ENCODE peak calls at places on chromosomes 7 and 10, in nine cellular contexts. One of them, this sample, is unnamed.

GRCh38 chr7:30887464-30887872 is 24.2 kb upstream of the AQP1 start:
- DNase-seq in GM23338: no peak
- DNase-seq in BE2C: no peak
- DNase-seq in tibial nerve: no peak
- DNase-seq in BJ: no peak
- DNase-seq in tibial artery: no peak
- DNase-seq in hepatocyte: no peak
- DNase-seq in prostate gland: no peak
- DNase-seq in ascending aorta: no peak
- DNase-seq in this sample: no peak

GRCh38 chr7:17405786-17406185 is 107.3 kb downstream of the AHR start:
- DNase-seq in ascending aorta: no peak
- DNase-seq in prostate gland: no peak
- DNase-seq in GM23338: no peak
- DNase-seq in BE2C: no peak
- DNase-seq in tibial artery: no peak
- DNase-seq in hepatocyte: peak; percentile 13
- DNase-seq in tibial nerve: no peak
- DNase-seq in BJ: peak; percentile 79
- DNase-seq in this sample: peak; percentile 21

GRCh38 chr7:133110312-133110711 is 28.4 kb upstream of the CHCHD3 start:
- DNase-seq in ascending aorta: no peak
- DNase-seq in tibial nerve: no peak
- DNase-seq in hepatocyte: no peak
- DNase-seq in GM23338: no peak
- DNase-seq in BE2C: no peak
- DNase-seq in prostate gland: no peak
- DNase-seq in BJ: no peak
- DNase-seq in tibial artery: no peak
- DNase-seq in this sample: no peak

GRCh38 chr10:94123253-94123995 is 129.7 kb downstream of the PLCE1 start:
- DNase-seq in tibial nerve: no peak
- DNase-seq in BJ: peak; percentile 70
- DNase-seq in hepatocyte: peak; percentile 55
- DNase-seq in prostate gland: no peak
- DNase-seq in GM23338: peak; percentile 17
- DNase-seq in tibial artery: no peak
- DNase-seq in ascending aorta: no peak
- DNase-seq in BE2C: no peak
- DNase-seq in this sample: peak; percentile 61

GRCh38 chr10:133373104-133373624 is at the start of gene ECHS1:
- DNase-seq in hepatocyte: peak; percentile 98
- DNase-seq in GM23338: peak; percentile 98
- DNase-seq in tibial nerve: peak; percentile 91
- DNase-seq in BJ: peak; percentile 48
- DNase-seq in prostate gland: peak; percentile 94
- DNase-seq in tibial artery: peak; percentile 98
- DNase-seq in ascending aorta: peak; percentile 83
- DNase-seq in BE2C: peak; percentile 97
- DNase-seq in this sample: peak; percentile 95

GRCh38 chr10:69633673-69634635 is 3.9 kb downstream of the FAM241B start:
- DNase-seq in tibial nerve: no peak
- DNase-seq in prostate gland: no peak
- DNase-seq in BE2C: no peak
- DNase-seq in hepatocyte: no peak
- DNase-seq in tibial artery: no peak
- DNase-seq in GM23338: no peak
- DNase-seq in ascending aorta: no peak
- DNase-seq in BJ: no peak
- DNase-seq in this sample: no peak

GRCh38 chr7:24737281-24737680 is 20.0 kb downstream of the GSDME start:
- DNase-seq in hepatocyte: no peak
- DNase-seq in prostate gland: no peak
- DNase-seq in BE2C: no peak
- DNase-seq in ascending aorta: no peak
- DNase-seq in BJ: no peak
- DNase-seq in tibial nerve: no peak
- DNase-seq in GM23338: no peak
- DNase-seq in tibial artery: no peak
- DNase-seq in this sample: no peak

GRCh38 chr7:100801833-100802568 is 25.3 kb downstream of the EPHB4 start:
- DNase-seq in BE2C: peak; percentile 91
- DNase-seq in GM23338: no peak
- DNase-seq in BJ: peak; percentile 90
- DNase-seq in tibial artery: no peak
- DNase-seq in prostate gland: peak; percentile 90
- DNase-seq in tibial nerve: no peak
- DNase-seq in ascending aorta: no peak
- DNase-seq in hepatocyte: peak; percentile 88
- DNase-seq in this sample: peak; percentile 95

GRCh38 chr7:47792521-47793121 is 155.6 kb downstream of the PKD1L1 start:
- DNase-seq in tibial nerve: no peak
- DNase-seq in prostate gland: no peak
- DNase-seq in BJ: no peak
- DNase-seq in tibial artery: no peak
- DNase-seq in GM23338: peak; percentile 48
- DNase-seq in hepatocyte: no peak
- DNase-seq in BE2C: no peak
- DNase-seq in ascending aorta: no peak
- DNase-seq in this sample: no peak

GRCh38 chr10:48468130-48468790 is 136.6 kb downstream of the ARHGAP22 start:
- DNase-seq in GM23338: no peak
- DNase-seq in hepatocyte: no peak
- DNase-seq in ascending aorta: no peak
- DNase-seq in BJ: no peak
- DNase-seq in prostate gland: no peak
- DNase-seq in tibial nerve: no peak
- DNase-seq in BE2C: no peak
- DNase-seq in tibial artery: no peak
- DNase-seq in this sample: no peak

GRCh38 chr10:87930929-87931835 is 67.8 kb downstream of the PTEN start:
- DNase-seq in GM23338: no peak
- DNase-seq in BJ: no peak
- DNase-seq in tibial artery: no peak
- DNase-seq in ascending aorta: no peak
- DNase-seq in hepatocyte: no peak
- DNase-seq in BE2C: no peak
- DNase-seq in prostate gland: no peak
- DNase-seq in tibial nerve: no peak
- DNase-seq in this sample: no peak

DNA sequence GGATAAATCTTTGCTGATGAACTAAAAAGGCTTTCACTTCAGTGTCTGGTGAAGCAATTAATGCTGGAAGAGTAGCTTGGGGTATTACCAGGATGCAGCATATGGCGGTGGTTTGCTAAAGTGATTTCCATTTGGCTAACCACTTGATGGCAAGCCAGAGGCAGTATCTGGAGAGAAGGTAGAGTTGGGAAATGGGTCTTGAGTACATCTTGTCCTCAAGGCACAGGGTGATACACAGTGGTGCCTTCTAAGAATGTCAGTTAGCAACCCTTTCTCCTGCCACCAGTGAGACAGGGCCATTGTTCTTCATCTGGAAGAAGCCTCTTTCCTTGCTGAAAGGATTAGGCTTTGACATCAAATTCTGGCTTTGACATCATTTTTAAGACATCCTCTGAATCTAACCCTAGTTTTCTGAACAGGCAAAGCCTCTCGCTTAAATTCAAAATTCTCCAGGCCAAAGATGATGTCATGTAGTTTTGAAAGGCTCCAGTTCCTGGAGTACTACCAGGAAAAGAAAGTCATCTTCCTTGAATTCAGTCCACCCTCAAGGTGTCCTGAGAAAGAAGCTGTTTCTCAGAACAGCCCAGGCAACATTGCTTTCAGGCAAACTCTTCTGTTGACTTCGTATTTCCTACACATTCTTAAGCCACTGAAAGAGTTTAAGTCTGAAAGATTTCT is 162.4 kb downstream of the ARID5B start:
- DNase-seq in tibial nerve: peak; percentile 64
- DNase-seq in BJ: no peak
- DNase-seq in GM23338: no peak
- DNase-seq in ascending aorta: no peak
- DNase-seq in BE2C: no peak
- DNase-seq in prostate gland: no peak
- DNase-seq in hepatocyte: no peak
- DNase-seq in tibial artery: no peak
- DNase-seq in this sample: no peak
- H3K36me3 ChIP-seq in tibial nerve: no peaks in the 10 kb centered on the region
- H3K36me3 ChIP-seq in BJ: peaks cover 17% of the 10 kb centered on the region
- H3K36me3 ChIP-seq in GM23338: no peaks in the 10 kb centered on the region
- H3K36me3 ChIP-seq in ascending aorta: peaks cover 28% of the 10 kb centered on the region
- H3K36me3 ChIP-seq in BE2C: no peaks in the 10 kb centered on the region
- H3K36me3 ChIP-seq in prostate gland: no peaks in the 10 kb centered on the region
- H3K36me3 ChIP-seq in hepatocyte: peaks cover 6% of the 10 kb centered on the region
- H3K36me3 ChIP-seq in tibial artery: peaks cover 71% of the 10 kb centered on the region
- H3K36me3 ChIP-seq in this sample: peaks cover 93% of the 10 kb centered on the region

DNA sequence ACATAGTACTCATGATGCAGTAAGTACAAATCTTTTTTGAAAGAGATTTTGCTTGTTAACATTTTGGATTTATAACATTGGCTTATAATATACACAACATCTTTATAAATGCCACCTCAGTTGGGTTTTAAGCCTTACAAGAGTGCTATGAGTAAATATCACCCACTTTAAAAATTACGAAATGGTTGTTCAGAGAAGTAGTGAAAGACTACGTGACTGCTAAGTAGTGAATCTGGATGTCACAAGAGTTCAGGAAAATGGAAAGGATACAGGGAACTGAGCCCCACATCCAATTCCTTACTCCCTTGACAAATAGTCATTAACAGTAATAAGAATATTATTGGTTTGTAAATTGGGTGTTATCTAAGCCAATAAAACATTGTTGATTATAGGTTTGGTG is 20.0 kb downstream of the TMEM106B start:
- DNase-seq in tibial artery: no peak
- DNase-seq in ascending aorta: no peak
- DNase-seq in hepatocyte: no peak
- DNase-seq in BJ: no peak
- DNase-seq in BE2C: no peak
- DNase-seq in tibial nerve: no peak
- DNase-seq in prostate gland: no peak
- DNase-seq in GM23338: no peak
- DNase-seq in this sample: no peak
- H3K36me3 ChIP-seq in tibial artery: peaks cover 31% of the 10 kb centered on the region
- H3K36me3 ChIP-seq in ascending aorta: peaks cover 12% of the 10 kb centered on the region
- H3K36me3 ChIP-seq in hepatocyte: no peaks in the 10 kb centered on the region
- H3K36me3 ChIP-seq in BJ: peaks cover 1% of the 10 kb centered on the region
- H3K36me3 ChIP-seq in BE2C: peaks cover 2% of the 10 kb centered on the region
- H3K36me3 ChIP-seq in tibial nerve: no peaks in the 10 kb centered on the region
- H3K36me3 ChIP-seq in prostate gland: no peaks in the 10 kb centered on the region
- H3K36me3 ChIP-seq in GM23338: no peaks in the 10 kb centered on the region
- H3K36me3 ChIP-seq in this sample: peaks cover 3% of the 10 kb centered on the region

DNA sequence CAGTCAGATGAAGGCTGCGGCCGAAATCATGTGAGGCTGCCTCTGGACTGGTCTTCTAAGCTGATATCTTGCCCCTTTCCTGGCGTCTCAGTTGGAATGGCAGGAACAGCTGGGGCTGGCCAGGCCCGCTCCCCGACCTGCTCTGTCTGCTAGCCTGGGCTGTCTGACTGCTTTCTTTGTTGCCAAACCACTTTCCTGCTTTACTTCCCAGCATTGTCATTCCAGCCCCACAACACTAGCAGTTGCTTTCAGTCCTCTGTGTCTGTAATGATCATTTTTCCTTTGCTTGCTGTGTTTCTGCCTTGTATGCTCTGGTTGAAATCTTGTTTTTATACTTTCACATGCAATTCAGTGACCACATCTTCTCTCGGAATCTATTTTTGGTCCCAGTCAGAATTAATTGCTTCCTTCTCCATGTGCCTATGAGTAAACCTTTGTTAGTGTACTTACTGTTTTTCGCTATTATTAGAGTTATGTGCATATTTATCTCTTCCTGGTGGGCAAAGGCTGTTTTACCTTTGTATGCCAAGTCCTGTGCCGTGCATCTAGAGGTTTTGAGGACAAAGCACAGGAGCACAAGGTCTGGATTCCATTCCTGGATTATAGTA is 21.6 kb downstream of the PRPF18 start:
- DNase-seq in BJ: peak; percentile 14
- DNase-seq in ascending aorta: no peak
- DNase-seq in tibial nerve: no peak
- DNase-seq in hepatocyte: no peak
- DNase-seq in prostate gland: peak; percentile 57
- DNase-seq in BE2C: no peak
- DNase-seq in GM23338: peak; percentile 56
- DNase-seq in tibial artery: no peak
- DNase-seq in this sample: no peak
- H3K36me3 ChIP-seq in BJ: peaks cover 5% of the 10 kb centered on the region
- H3K36me3 ChIP-seq in ascending aorta: peaks cover 18% of the 10 kb centered on the region
- H3K36me3 ChIP-seq in tibial nerve: peaks cover 6% of the 10 kb centered on the region
- H3K36me3 ChIP-seq in hepatocyte: no peaks in the 10 kb centered on the region
- H3K36me3 ChIP-seq in prostate gland: no peaks in the 10 kb centered on the region
- H3K36me3 ChIP-seq in BE2C: peaks cover 4% of the 10 kb centered on the region
- H3K36me3 ChIP-seq in GM23338: no peaks in the 10 kb centered on the region
- H3K36me3 ChIP-seq in tibial artery: peaks cover 55% of the 10 kb centered on the region
- H3K36me3 ChIP-seq in this sample: peaks cover 13% of the 10 kb centered on the region

GRCh38 chr7:39702133-39702532 is 78.8 kb downstream of the RALA start:
- DNase-seq in BJ: no peak
- DNase-seq in GM23338: no peak
- DNase-seq in ascending aorta: no peak
- DNase-seq in tibial artery: no peak
- DNase-seq in tibial nerve: no peak
- DNase-seq in BE2C: no peak
- DNase-seq in prostate gland: no peak
- DNase-seq in hepatocyte: no peak
- DNase-seq in this sample: no peak

GRCh38 chr7:39697481-39697880 is 74.1 kb downstream of the RALA start:
- DNase-seq in BJ: no peak
- DNase-seq in tibial nerve: no peak
- DNase-seq in GM23338: no peak
- DNase-seq in ascending aorta: no peak
- DNase-seq in hepatocyte: no peak
- DNase-seq in tibial artery: no peak
- DNase-seq in BE2C: no peak
- DNase-seq in prostate gland: no peak
- DNase-seq in this sample: no peak

GRCh38 chr7:39700932-39701331 is 77.6 kb downstream of the RALA start:
- DNase-seq in BJ: no peak
- DNase-seq in hepatocyte: no peak
- DNase-seq in tibial artery: peak; percentile 67
- DNase-seq in GM23338: no peak
- DNase-seq in BE2C: no peak
- DNase-seq in tibial nerve: peak; percentile 50
- DNase-seq in prostate gland: no peak
- DNase-seq in ascending aorta: peak; percentile 9
- DNase-seq in this sample: no peak

GRCh38 chr7:39700165-39700564 is 76.8 kb downstream of the RALA start:
- DNase-seq in GM23338: no peak
- DNase-seq in tibial nerve: no peak
- DNase-seq in BJ: no peak
- DNase-seq in ascending aorta: no peak
- DNase-seq in tibial artery: no peak
- DNase-seq in hepatocyte: no peak
- DNase-seq in prostate gland: no peak
- DNase-seq in BE2C: no peak
- DNase-seq in this sample: no peak

DNA sequence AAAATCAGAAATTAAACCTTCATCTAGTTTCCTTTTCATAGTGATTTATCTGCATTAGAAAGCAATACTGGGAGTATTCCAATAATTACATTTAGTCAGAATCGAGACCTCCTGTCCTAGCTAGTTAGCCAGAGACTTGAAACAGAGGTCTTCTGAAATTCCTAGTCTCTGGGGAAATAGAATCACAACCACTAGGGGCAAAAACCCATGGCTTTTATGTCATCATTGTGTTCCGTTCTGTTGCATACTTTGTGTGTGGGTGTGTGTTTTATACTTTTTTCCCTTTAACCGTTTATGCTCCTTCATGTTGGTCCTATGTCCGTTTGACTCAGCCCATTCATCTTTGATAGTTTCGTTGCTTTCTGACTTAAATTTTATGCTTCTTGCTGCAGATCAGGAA is 79.8 kb downstream of the RALA start:
- DNase-seq in hepatocyte: no peak
- DNase-seq in tibial artery: no peak
- DNase-seq in ascending aorta: no peak
- DNase-seq in BJ: no peak
- DNase-seq in BE2C: no peak
- DNase-seq in GM23338: peak; percentile 39
- DNase-seq in tibial nerve: no peak
- DNase-seq in prostate gland: no peak
- DNase-seq in this sample: no peak
- H3K36me3 ChIP-seq in hepatocyte: peaks cover 3% of the 10 kb centered on the region
- H3K36me3 ChIP-seq in tibial artery: peaks cover 25% of the 10 kb centered on the region
- H3K36me3 ChIP-seq in ascending aorta: peaks cover 4% of the 10 kb centered on the region
- H3K36me3 ChIP-seq in BJ: peaks cover 2% of the 10 kb centered on the region
- H3K36me3 ChIP-seq in BE2C: peaks cover 18% of the 10 kb centered on the region
- H3K36me3 ChIP-seq in GM23338: no peaks in the 10 kb centered on the region
- H3K36me3 ChIP-seq in tibial nerve: no peaks in the 10 kb centered on the region
- H3K36me3 ChIP-seq in prostate gland: no peaks in the 10 kb centered on the region
- H3K36me3 ChIP-seq in this sample: peaks cover 18% of the 10 kb centered on the region